ENCODE peak calls at places on chromosomes 1 and 21, in nine cellular contexts. V is glomerular endothelial cell; B is activated CD8-positive, alpha-beta memory T cell treated with anti-CD3 and anti-CD28 coated beads for 48 hours; E is stimulated activated naive CD8-positive, alpha-beta T cell treated with anti-CD3 and anti-CD28 coated beads, Interleukin-15, Interleukin-2, amounts not matched to agents 100 U/mL and 50 U/mL, for 24 hours; A is substantia nigra; U is AG04450; G is adrenal gland; K is M059J; T is ELR. D is an unnamed sample.

GRCh38 chr1:227388214-227388613 is 69.9 kb upstream of the CDC42BPA start:
- DNase-seq in K (no peak), A (no peak), B (no peak), U (no peak), V (no peak), G (no peak), E (no peak), T (no peak), D (no peak)

GRCh38 chr1:114026797-114027196 is 47.5 kb downstream of the OLFML3 start:
- DNase-seq in T (no peak), V (no peak), U (no peak), B (no peak), A (no peak), G (no peak), E (no peak), K (no peak), D (no peak)

GRCh38 chr1:151680812-151681211 is 35.8 kb downstream of the CELF3 start:
- DNase-seq in V (peak; percentile 84), A (no peak), K (peak; percentile 95), E (no peak), T (peak; percentile 92), B (no peak), U (peak; percentile 66), G (no peak), D (no peak)

GRCh38 chr1:41611932-41612450 is 127.5 kb upstream of the EDN2 start:
- DNase-seq in T (no peak), U (no peak), V (no peak), K (no peak), E (no peak), A (no peak), B (no peak), G (no peak), D (no peak)

GRCh38 chr1:6743189-6744101 is 41.8 kb upstream of the CAMTA1 start:
- DNase-seq in B (no peak), T (peak; percentile 70), E (peak; percentile 20), V (no peak), A (no peak), K (peak; percentile 90), U (peak; percentile 36), G (peak; percentile 60), D (no peak)

GRCh38 chr1:192635939-192636338 is at the start of gene RGS13:
- DNase-seq in A (no peak), K (no peak), E (no peak), G (no peak), T (no peak), V (no peak), B (no peak), U (no peak), D (no peak)

GRCh38 chr1:75341537-75341936 is 207.3 kb downstream of the LHX8 start:
- DNase-seq in V (no peak), E (no peak), T (no peak), U (no peak), A (no peak), G (no peak), K (no peak), B (no peak), D (no peak)

GRCh38 chr21:38409907-38410306 is 88.4 kb downstream of the ERG start:
- DNase-seq in G (no peak), U (no peak), E (no peak), K (no peak), T (no peak), V (no peak), A (no peak), B (no peak), D (no peak)

GRCh38 chr21:17359781-17360180 is 153.1 kb upstream of the CXADR start:
- DNase-seq in V (no peak), E (no peak), T (no peak), B (no peak), G (no peak), K (peak; percentile 7), U (no peak), A (no peak), D (no peak)

GRCh38 chr1:200971955-200972711 is 51.4 kb downstream of the KIF21B start:
- DNase-seq in A (no peak), E (peak; percentile 65), K (peak; percentile 64), U (peak; percentile 6), B (peak; percentile 42), V (no peak), G (peak; percentile 52), T (peak; percentile 66), D (peak; percentile 67)

GRCh38 chr1:188128761-188129160 is 1300.0 kb downstream of the PLA2G4A start:
- DNase-seq in B (no peak), G (no peak), A (no peak), V (no peak), U (no peak), E (no peak), T (peak; percentile 64), K (peak; percentile 74), D (no peak)

GRCh38 chr1:15066191-15066590 is 87.4 kb upstream of the TMEM51 start:
- DNase-seq in A (no peak), K (no peak), T (no peak), U (no peak), E (peak; percentile 12), V (no peak), G (no peak), B (no peak), D (no peak)

GRCh38 chr1:166391677-166392076 is 224.9 kb upstream of the FAM78B start:
- DNase-seq in T (peak; percentile 6), V (no peak), K (peak; percentile 70), A (no peak), B (no peak), U (no peak), G (no peak), E (no peak), D (no peak)

GRCh38 chr1:191608367-191608766 is 549.9 kb upstream of the RGS18 start:
- DNase-seq in G (no peak), T (peak; percentile 4), U (no peak), E (no peak), A (no peak), B (no peak), K (no peak), V (no peak), D (no peak)

GRCh38 chr1:113809651-113810602 is 2.3 kb downstream of the RSBN1 start:
- DNase-seq in U (no peak), G (no peak), K (peak; percentile 86), A (no peak), E (no peak), T (peak; percentile 56), B (no peak), V (no peak), D (no peak)

GRCh38 chr1:7120863-7121621 is 335.8 kb downstream of the CAMTA1 start:
- DNase-seq in T (no peak), V (no peak), U (no peak), A (no peak), E (no peak), G (peak; percentile 22), B (no peak), K (peak; percentile 48), D (no peak)

D was measured in body of pancreas.